ENCODE peak calls at places on chromosomes 6 and 20, in six cellular contexts. One of them, this sample, is unnamed. For H3K27me3, the result is how much of the 10 kb centered on the place peaks cover.

GRCh38 chr6:112031956-112032355 is 21.9 kb upstream of the CCN6 start:
- DNase-seq in pancreas: no peak
- DNase-seq in astrocyte: no peak
- DNase-seq in psoas muscle: no peak
- DNase-seq in heart right ventricle: no peak
- DNase-seq in Peyer's patch: no peak
- DNase-seq in this sample: no peak

GRCh38 chr6:141199074-141199473 is 933.7 kb upstream of the GJE1 start:
- DNase-seq in Peyer's patch: no peak
- DNase-seq in heart right ventricle: no peak
- DNase-seq in psoas muscle: no peak
- DNase-seq in astrocyte: peak
- DNase-seq in pancreas: no peak
- DNase-seq in this sample: no peak

GRCh38 chr6:129215916-129216525 is 333.1 kb downstream of the LAMA2 start:
- DNase-seq in heart right ventricle: no peak
- DNase-seq in Peyer's patch: no peak
- DNase-seq in pancreas: no peak
- DNase-seq in psoas muscle: no peak
- DNase-seq in astrocyte: no peak
- DNase-seq in this sample: no peak

GRCh38 chr6:134351615-134352474 is 33.9 kb upstream of the SGK1 start:
- DNase-seq in astrocyte: no peak
- DNase-seq in heart right ventricle: no peak
- DNase-seq in Peyer's patch: no peak
- DNase-seq in pancreas: no peak
- DNase-seq in psoas muscle: no peak
- DNase-seq in this sample: no peak

GRCh38 chr6:29924731-29925130 is 17.6 kb upstream of the HLA-A start:
- DNase-seq in psoas muscle: no peak
- DNase-seq in pancreas: no peak
- DNase-seq in Peyer's patch: no peak
- DNase-seq in astrocyte: no peak
- DNase-seq in heart right ventricle: no peak
- DNase-seq in this sample: no peak

GRCh38 chr6:88143768-88144167 is 22.4 kb downstream of the CNR1 start:
- DNase-seq in heart right ventricle: no peak
- DNase-seq in psoas muscle: no peak
- DNase-seq in pancreas: no peak
- DNase-seq in Peyer's patch: no peak
- DNase-seq in astrocyte: no peak
- DNase-seq in this sample: no peak

GRCh38 chr6:31661867-31662723 is 1.5 kb upstream of the C6orf47 start:
- DNase-seq in heart right ventricle: no peak
- DNase-seq in psoas muscle: no peak
- DNase-seq in astrocyte: no peak
- DNase-seq in Peyer's patch: no peak
- DNase-seq in pancreas: peak
- DNase-seq in this sample: no peak

GRCh38 chr6:163404825-163405265 is 9.7 kb upstream of the QKI start:
- DNase-seq in Peyer's patch: no peak
- DNase-seq in pancreas: no peak
- DNase-seq in psoas muscle: peak
- DNase-seq in heart right ventricle: peak
- DNase-seq in astrocyte: no peak
- DNase-seq in this sample: no peak

GRCh38 chr20:376750-377149 is 3.8 kb upstream of the TRIB3 start:
- DNase-seq in pancreas: no peak
- DNase-seq in Peyer's patch: no peak
- DNase-seq in astrocyte: no peak
- DNase-seq in psoas muscle: no peak
- DNase-seq in heart right ventricle: no peak
- DNase-seq in this sample: no peak

GRCh38 chr20:21693322-21693721 is 12.1 kb upstream of the PAX1 start:
- DNase-seq in heart right ventricle: no peak
- DNase-seq in Peyer's patch: no peak
- DNase-seq in pancreas: no peak
- DNase-seq in astrocyte: no peak
- DNase-seq in psoas muscle: no peak
- DNase-seq in this sample: no peak

GRCh38 chr6:140857734-140858380 is 1274.9 kb upstream of the GJE1 start:
- DNase-seq in heart right ventricle: no peak
- DNase-seq in Peyer's patch: no peak
- DNase-seq in astrocyte: peak
- DNase-seq in pancreas: no peak
- DNase-seq in psoas muscle: no peak
- DNase-seq in this sample: peak

GRCh38 chr6:133337312-133337711 is 96.2 kb downstream of the EYA4 start:
- DNase-seq in psoas muscle: no peak
- DNase-seq in astrocyte: no peak
- DNase-seq in Peyer's patch: no peak
- DNase-seq in pancreas: no peak
- DNase-seq in heart right ventricle: no peak
- DNase-seq in this sample: no peak

GRCh38 chr6:108960601-108961000 is 112.4 kb downstream of the ARMC2 start:
- DNase-seq in pancreas: no peak
- DNase-seq in astrocyte: no peak
- DNase-seq in Peyer's patch: no peak
- DNase-seq in psoas muscle: peak
- DNase-seq in heart right ventricle: no peak
- DNase-seq in this sample: no peak

GRCh38 chr6:45477785-45478184 is 100.1 kb upstream of the SUPT3H start:
- DNase-seq in astrocyte: no peak
- DNase-seq in heart right ventricle: no peak
- DNase-seq in Peyer's patch: no peak
- DNase-seq in psoas muscle: no peak
- DNase-seq in pancreas: no peak
- DNase-seq in this sample: no peak

GRCh38 chr6:132751306-132751705 is 6.4 kb downstream of the VNN2 start:
- DNase-seq in Peyer's patch: no peak
- DNase-seq in psoas muscle: no peak
- DNase-seq in pancreas: no peak
- DNase-seq in heart right ventricle: no peak
- DNase-seq in astrocyte: no peak
- DNase-seq in this sample: no peak

GRCh38 chr20:24809606-24810005 is 139.5 kb upstream of the CST7 start:
- DNase-seq in pancreas: no peak
- DNase-seq in psoas muscle: no peak
- DNase-seq in heart right ventricle: no peak
- DNase-seq in astrocyte: no peak
- DNase-seq in Peyer's patch: no peak
- DNase-seq in this sample: no peak

GRCh38 chr6:132764370-132764769 is 6.7 kb upstream of the VNN2 start:
- DNase-seq in pancreas: peak
- DNase-seq in astrocyte: peak
- DNase-seq in heart right ventricle: peak
- DNase-seq in psoas muscle: peak
- DNase-seq in Peyer's patch: no peak
- DNase-seq in this sample: peak

GRCh38 chr6:14727494-14728395 is 518.1 kb upstream of the JARID2 start:
- DNase-seq in astrocyte: no peak
- DNase-seq in Peyer's patch: no peak
- DNase-seq in heart right ventricle: no peak
- DNase-seq in psoas muscle: no peak
- DNase-seq in pancreas: no peak
- DNase-seq in this sample: no peak

GRCh38 chr6:2733324-2733723 is 17.4 kb downstream of the MYLK4 start:
- DNase-seq in astrocyte: peak
- DNase-seq in psoas muscle: peak
- DNase-seq in Peyer's patch: peak
- DNase-seq in pancreas: no peak
- DNase-seq in heart right ventricle: peak
- DNase-seq in this sample: no peak

GRCh38 chr6:26224547-26224912 is 137.3 kb downstream of the HFE start:
- DNase-seq in Peyer's patch: no peak
- DNase-seq in pancreas: no peak
- DNase-seq in heart right ventricle: no peak
- DNase-seq in psoas muscle: no peak
- DNase-seq in astrocyte: no peak
- DNase-seq in this sample: no peak

GRCh38 chr6:29553268-29554057 is 6.1 kb downstream of the UBD start:
- DNase-seq in heart right ventricle: peak
- DNase-seq in Peyer's patch: peak
- DNase-seq in astrocyte: peak
- DNase-seq in pancreas: peak
- DNase-seq in psoas muscle: peak
- DNase-seq in this sample: no peak

GRCh38 chr6:31888281-31889258 is 8.9 kb downstream of the EHMT2 start:
- DNase-seq in Peyer's patch: no peak
- DNase-seq in heart right ventricle: peak
- DNase-seq in astrocyte: no peak
- DNase-seq in psoas muscle: no peak
- DNase-seq in pancreas: peak
- DNase-seq in this sample: no peak

GRCh38 chr6:139030211-139030530 is 1.6 kb downstream of the ABRACL start:
- DNase-seq in psoas muscle: no peak
- DNase-seq in heart right ventricle: no peak
- DNase-seq in pancreas: no peak
- DNase-seq in astrocyte: no peak
- DNase-seq in Peyer's patch: no peak
- DNase-seq in this sample: no peak

GRCh38 chr20:36571564-36572504 is 1.6 kb upstream of the TGIF2 start:
- DNase-seq in astrocyte: no peak
- DNase-seq in heart right ventricle: no peak
- DNase-seq in pancreas: no peak
- DNase-seq in Peyer's patch: no peak
- DNase-seq in psoas muscle: no peak
- DNase-seq in this sample: no peak

GRCh38 chr6:35238843-35239289 is 20.7 kb upstream of the ZNF76 start:
- DNase-seq in pancreas: no peak
- DNase-seq in astrocyte: no peak
- DNase-seq in Peyer's patch: no peak
- DNase-seq in psoas muscle: no peak
- DNase-seq in heart right ventricle: peak
- DNase-seq in this sample: no peak

GRCh38 chr6:35243386-35243958 is 16.1 kb upstream of the ZNF76 start:
- DNase-seq in heart right ventricle: no peak
- DNase-seq in Peyer's patch: no peak
- DNase-seq in pancreas: no peak
- DNase-seq in psoas muscle: no peak
- DNase-seq in astrocyte: no peak
- DNase-seq in this sample: no peak

GRCh38 chr6:35242486-35242885 is 17.0 kb upstream of the ZNF76 start:
- DNase-seq in heart right ventricle: no peak
- DNase-seq in astrocyte: no peak
- DNase-seq in psoas muscle: no peak
- DNase-seq in Peyer's patch: no peak
- DNase-seq in pancreas: no peak
- DNase-seq in this sample: no peak

GRCh38 chr6:35242906-35243305 is 16.6 kb upstream of the ZNF76 start:
- DNase-seq in astrocyte: no peak
- DNase-seq in pancreas: no peak
- DNase-seq in psoas muscle: no peak
- DNase-seq in Peyer's patch: no peak
- DNase-seq in heart right ventricle: no peak
- DNase-seq in this sample: no peak

GRCh38 chr6:35240838-35241801 is 18.4 kb upstream of the ZNF76 start:
- DNase-seq in heart right ventricle: peak
- DNase-seq in pancreas: peak
- DNase-seq in psoas muscle: peak
- DNase-seq in Peyer's patch: peak
- DNase-seq in astrocyte: no peak
- DNase-seq in this sample: no peak
- TF ChIP-seq CTCF in heart right ventricle: peak
- TF ChIP-seq CTCF in pancreas: peak
- TF ChIP-seq CTCF in psoas muscle: peak
- TF ChIP-seq CTCF in Peyer's patch: peak
- TF ChIP-seq CTCF in astrocyte: peak
- TF ChIP-seq CTCF in this sample: peak

GRCh38 chr20:47576516-47577033 is 74.9 kb downstream of the NCOA3 start:
- DNase-seq in heart right ventricle: peak
- DNase-seq in astrocyte: peak
- DNase-seq in Peyer's patch: peak
- DNase-seq in pancreas: peak
- DNase-seq in psoas muscle: no peak
- DNase-seq in this sample: peak
- H3K4me3 ChIP-seq in heart right ventricle: no peak
- H3K4me3 ChIP-seq in astrocyte: no peak
- H3K4me3 ChIP-seq in Peyer's patch: peak
- H3K4me3 ChIP-seq in pancreas: no peak
- H3K4me3 ChIP-seq in psoas muscle: peak
- H3K4me3 ChIP-seq in this sample: no peak

GRCh38 chr20:48701702-48702101 is 126.1 kb downstream of the PREX1 start:
- DNase-seq in Peyer's patch: no peak
- DNase-seq in pancreas: no peak
- DNase-seq in astrocyte: no peak
- DNase-seq in psoas muscle: no peak
- DNase-seq in heart right ventricle: no peak
- DNase-seq in this sample: no peak
- H3K27me3 ChIP-seq in Peyer's patch: under half
- H3K27me3 ChIP-seq in pancreas: under half
- H3K27me3 ChIP-seq in astrocyte: under half
- H3K27me3 ChIP-seq in psoas muscle: under half
- H3K27me3 ChIP-seq in heart right ventricle: under half
- H3K27me3 ChIP-seq in this sample: under half

DNA sequence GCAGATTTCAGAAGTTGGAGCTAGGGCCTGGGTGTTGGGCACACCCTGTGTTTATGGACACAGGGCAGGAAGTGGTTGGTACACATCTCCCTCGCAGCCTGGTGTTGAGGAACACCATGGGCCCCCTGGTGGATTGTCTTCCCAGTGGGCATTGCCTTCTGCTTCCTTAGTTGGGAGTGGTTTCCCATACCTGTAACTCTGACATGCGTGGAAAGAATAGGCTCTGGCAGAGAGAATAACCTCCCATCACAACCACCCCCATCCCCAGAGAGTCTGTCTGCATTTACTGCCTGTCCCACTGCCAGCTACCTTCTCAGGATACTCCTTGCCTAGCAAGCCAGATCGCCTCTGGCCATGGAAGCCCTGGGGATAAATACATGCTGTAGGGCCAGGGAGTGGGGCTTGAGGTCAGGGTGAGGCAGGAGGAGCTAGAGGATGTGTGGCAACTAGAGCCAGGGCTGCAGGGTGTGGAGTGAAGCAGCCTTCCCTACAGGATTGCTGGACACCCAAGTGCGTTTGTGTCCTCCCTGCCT is 14.7 kb downstream of the LRRC73 start:
- DNase-seq in psoas muscle: no peak
- DNase-seq in astrocyte: no peak
- DNase-seq in pancreas: no peak
- DNase-seq in heart right ventricle: no peak
- DNase-seq in Peyer's patch: no peak
- DNase-seq in this sample: no peak
- TF ChIP-seq CTCF in psoas muscle: no peak
- TF ChIP-seq CTCF in astrocyte: no peak
- TF ChIP-seq CTCF in pancreas: no peak
- TF ChIP-seq CTCF in heart right ventricle: peak
- TF ChIP-seq CTCF in Peyer's patch: peak
- TF ChIP-seq CTCF in this sample: peak

DNA sequence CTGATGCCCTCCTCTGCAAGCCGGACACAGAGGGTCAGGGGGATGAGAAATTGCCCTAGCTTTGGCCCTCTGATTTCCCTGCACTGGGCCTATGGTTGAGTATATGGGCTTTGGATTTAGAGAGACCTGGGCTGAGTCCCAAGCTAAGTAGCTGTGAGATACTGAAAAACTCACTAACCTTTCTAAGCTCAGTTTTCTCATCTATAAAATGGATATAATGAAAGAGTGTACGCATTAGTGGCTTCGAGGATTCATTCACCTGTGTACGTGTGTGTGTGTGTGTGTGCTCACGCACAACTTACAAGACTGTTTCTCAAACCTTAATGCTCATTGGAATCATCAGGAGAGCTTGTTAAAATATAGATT is 12.7 kb upstream of the RBPJL start:
- DNase-seq in pancreas: no peak
- DNase-seq in heart right ventricle: no peak
- DNase-seq in psoas muscle: no peak
- DNase-seq in astrocyte: no peak
- DNase-seq in Peyer's patch: no peak
- DNase-seq in this sample: no peak
- H3K4me3 ChIP-seq in pancreas: no peak
- H3K4me3 ChIP-seq in heart right ventricle: no peak
- H3K4me3 ChIP-seq in psoas muscle: peak
- H3K4me3 ChIP-seq in astrocyte: no peak
- H3K4me3 ChIP-seq in Peyer's patch: peak
- H3K4me3 ChIP-seq in this sample: no peak

This sample was measured in kidney epithelial cell.